ENCODE peak calls at places on chromosomes 6 and 20, in four cellular contexts. F, O, Y and E are unnamed samples.

GRCh38 chr6:37311666-37312473 is 41.9 kb upstream of the RNF8 start:
- DNase-seq in Y (peak; percentile 39), O (peak; percentile 5), F (no peak), E (no peak)

GRCh38 chr6:13711384-13711725 is 280 bp downstream of the RANBP9 start:
- DNase-seq in O (no peak), F (no peak), Y (peak; percentile 26), E (no peak)

GRCh38 chr20:17987988-17988387 is 19.2 kb downstream of the MGME1 start:
- DNase-seq in Y (no peak), F (no peak), O (no peak), E (no peak)

GRCh38 chr6:154403803-154404202 is 47.2 kb upstream of the IPCEF1 start:
- DNase-seq in O (peak; percentile 85), F (no peak), Y (peak; percentile 33), E (peak; percentile 56)

GRCh38 chr6:130583268-130583667 is 217.5 kb downstream of the TMEM200A start:
- DNase-seq in F (no peak), O (no peak), Y (no peak), E (no peak)

GRCh38 chr20:57902478-57902877 is 192.7 kb upstream of the PMEPA1 start:
- DNase-seq in F (no peak), Y (peak; percentile 64), O (no peak), E (no peak)

GRCh38 chr6:158170656-158171081 is 2.5 kb downstream of the GTF2H5 start:
- DNase-seq in F (no peak), O (peak; percentile 90), Y (peak; percentile 63), E (no peak)

GRCh38 chr20:18879262-18879661 is 65.7 kb downstream of the SCP2D1 start:
- DNase-seq in Y (no peak), F (no peak), O (no peak), E (no peak)

GRCh38 chr6:90179190-90180169 is 117.2 kb downstream of the BACH2 start:
- DNase-seq in F (no peak), O (no peak), Y (no peak), E (no peak)

GRCh38 chr6:971981-972640 is 279.2 kb upstream of the EXOC2 start:
- DNase-seq in F (no peak), Y (no peak), O (no peak), E (no peak)

GRCh38 chr6:967666-968065 is 274.7 kb upstream of the EXOC2 start:
- DNase-seq in Y (no peak), F (no peak), O (no peak), E (no peak)

GRCh38 chr6:963456-963855 is 270.5 kb upstream of the EXOC2 start:
- DNase-seq in Y (no peak), F (no peak), O (no peak), E (no peak)

GRCh38 chr6:968791-969190 is 275.9 kb upstream of the EXOC2 start:
- DNase-seq in Y (no peak), O (no peak), F (no peak), E (no peak)
- H3K27ac ChIP-seq in Y (no peak overlapping the region), O (no peak overlapping the region), F (no peak overlapping the region), E (no peak overlapping the region)

DNA sequence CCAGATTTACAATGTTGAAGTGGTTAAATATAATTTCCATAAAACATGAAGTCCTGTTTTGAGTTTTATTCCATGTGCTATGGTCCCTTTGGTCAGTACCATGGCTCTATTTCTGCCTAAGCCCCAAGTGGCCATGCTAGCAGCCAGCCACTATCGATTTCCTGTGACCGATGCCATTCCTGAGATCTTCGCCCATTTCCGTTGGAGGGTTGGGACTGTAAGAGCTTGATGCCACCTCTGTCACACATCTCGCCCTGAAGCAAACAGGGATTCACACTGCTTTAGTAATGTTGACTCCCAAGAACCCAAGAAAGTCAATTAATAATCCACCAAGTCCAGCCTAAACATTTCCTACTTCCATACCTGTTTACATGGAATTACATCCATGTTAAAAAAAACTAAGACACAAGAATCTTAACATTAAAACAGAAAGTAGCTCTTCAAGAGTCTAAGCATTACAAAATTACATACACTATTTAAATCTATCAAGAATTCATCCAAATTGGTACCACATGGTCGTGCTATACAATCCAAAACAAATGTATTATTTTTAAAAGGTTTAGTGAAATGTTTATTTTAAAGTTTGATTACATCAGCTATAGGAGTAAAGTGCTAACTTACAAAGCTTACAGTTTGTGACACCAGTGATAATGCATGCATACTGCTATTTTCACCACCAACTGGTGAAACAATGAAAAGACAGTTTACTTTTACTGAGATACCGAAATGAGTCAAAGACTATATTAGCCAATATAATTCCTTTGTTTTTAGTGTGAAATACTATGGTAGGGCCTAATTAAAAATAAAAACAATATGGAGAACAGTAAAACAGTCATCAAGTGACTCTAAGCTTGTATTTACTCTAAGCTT is 2.5 kb downstream of the RBM39 start:
- DNase-seq in F (no peak), O (peak; percentile 53), Y (no peak), E (no peak)
- H3K4me3 ChIP-seq in F (no peak overlapping the region), O (peak overlapping the region; percentile 94), Y (peak overlapping the region; percentile 96), E (peak overlapping the region; percentile 87)

GRCh38 chr20:53834044-53834442 is 236.4 kb downstream of the BCAS1 start:
- DNase-seq in Y (no peak), F (no peak), O (no peak), E (no peak)
- H3K27ac ChIP-seq in Y (no peak overlapping the region), F (no peak overlapping the region), O (no peak overlapping the region), E (no peak overlapping the region)

DNA sequence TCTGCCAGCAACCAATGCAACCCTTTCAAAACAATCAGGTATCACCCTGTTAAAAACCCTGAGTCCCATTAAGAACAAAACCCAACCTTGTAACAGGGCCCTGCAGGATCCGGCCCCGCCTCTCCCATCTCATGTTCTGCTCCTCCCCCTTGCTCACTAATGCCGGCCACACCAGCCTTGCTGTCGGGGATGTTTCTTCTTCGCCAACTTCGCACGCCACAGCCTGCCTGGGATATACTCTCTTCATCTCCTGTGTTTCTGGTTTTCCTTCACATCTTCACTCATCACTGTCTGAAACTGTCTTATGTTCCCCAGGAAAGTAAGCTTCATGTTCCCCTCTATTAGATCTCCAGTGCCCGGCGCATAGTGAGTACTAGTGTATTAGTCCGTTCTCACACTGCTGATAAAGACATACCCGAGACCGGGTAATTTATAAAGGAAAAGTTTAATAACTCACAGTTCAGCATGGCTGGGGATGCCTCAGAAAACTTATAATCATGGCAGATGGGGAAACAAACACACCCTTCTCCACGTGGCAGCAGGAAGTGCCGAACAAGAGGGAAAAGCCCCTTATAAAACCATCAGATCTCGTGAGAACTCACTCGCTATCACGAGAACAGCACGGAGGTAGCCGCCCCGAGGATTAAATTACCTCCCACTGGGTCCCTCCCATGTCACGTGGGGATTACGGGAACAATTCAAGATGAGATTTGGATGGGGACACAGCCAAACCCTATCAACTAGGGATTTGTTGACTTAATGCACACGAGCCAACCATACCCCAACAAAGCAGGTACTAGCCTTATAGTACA is 5.1 kb downstream of the TP53RK start:
- DNase-seq in F (peak; percentile 41), O (peak; percentile 87), Y (peak; percentile 76), E (peak; percentile 61)
- H3K4me3 ChIP-seq in F (no peak overlapping the region), O (peak overlapping the region; percentile 30), Y (peak overlapping the region; percentile 65), E (peak overlapping the region; percentile 29)

GRCh38 chr6:128024976-128025375 is 124.1 kb upstream of the THEMIS start:
- DNase-seq in O (no peak), Y (no peak), F (no peak), E (no peak)
- H3K27ac ChIP-seq in O (no peak overlapping the region), Y (no peak overlapping the region), F (no peak overlapping the region), E (no peak overlapping the region)

DNA sequence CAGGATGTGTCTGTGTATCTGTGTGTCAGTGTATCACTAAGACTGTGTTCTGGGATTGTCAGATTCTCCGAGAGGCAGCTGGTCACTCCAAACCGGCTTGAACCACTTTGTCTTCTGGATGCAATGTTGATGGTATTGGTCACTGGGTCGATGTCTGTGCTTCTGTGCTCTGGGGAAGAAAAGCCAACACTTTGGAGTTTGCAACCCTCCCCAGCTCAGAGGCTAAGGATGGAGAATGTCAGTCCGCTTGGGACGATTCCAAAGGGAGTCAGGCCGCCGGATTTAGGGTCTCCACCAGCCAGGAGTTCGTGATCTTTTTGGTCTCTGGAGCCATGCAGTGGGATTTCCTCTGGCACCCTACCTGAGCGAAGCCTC is 5.2 kb downstream of the MAFB start:
- DNase-seq in O (no peak), F (no peak), Y (no peak), E (no peak)
- H3K4me3 ChIP-seq in O (no peak overlapping the region), F (peak overlapping the region; percentile 34), Y (no peak overlapping the region), E (peak overlapping the region; percentile 36)

DNA sequence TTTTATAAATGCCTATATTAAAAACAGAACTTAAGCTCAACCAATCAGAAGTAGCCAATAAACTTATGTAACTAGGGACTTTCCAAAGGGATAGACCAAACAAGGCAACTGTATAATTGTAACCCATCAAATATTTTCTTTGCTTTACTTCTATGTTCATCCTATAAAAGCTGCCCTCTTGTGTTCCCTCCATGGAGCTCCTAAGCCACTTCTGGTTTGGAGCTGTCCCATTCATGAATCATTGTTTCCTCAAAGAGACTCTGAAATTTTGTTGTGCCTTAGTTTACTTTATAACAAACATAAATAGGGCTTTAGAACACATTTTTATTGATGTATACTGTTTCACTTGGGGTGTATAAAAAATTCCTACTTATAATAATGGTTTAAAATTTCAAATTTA is 101.5 kb upstream of the CARMIL1 start:
- DNase-seq in Y (no peak), O (no peak), F (no peak), E (no peak)
- H3K27ac ChIP-seq in Y (no peak overlapping the region), O (no peak overlapping the region), F (no peak overlapping the region), E (no peak overlapping the region)